ENCODE peak calls at places on chromosomes 5 and 9, in six cellular contexts. One of them, this sample, is unnamed. For H3K4me1, the result is how much of the 10 kb centered on the place peaks cover.

GRCh38 chr5:57495688-57496087 is 13.1 kb upstream of the ACTBL2 start:
- DNase-seq in body of pancreas: no peak
- DNase-seq in uterus: no peak
- DNase-seq in upper lobe of left lung: no peak
- DNase-seq in esophagus squamous epithelium: no peak
- DNase-seq in A549: no peak
- DNase-seq in this sample: no peak

GRCh38 chr5:168578506-168579205 is 512 bp downstream of the PANK3 start:
- DNase-seq in upper lobe of left lung: peak
- DNase-seq in esophagus squamous epithelium: peak
- DNase-seq in body of pancreas: no peak
- DNase-seq in A549: no peak
- DNase-seq in uterus: no peak
- DNase-seq in this sample: no peak

GRCh38 chr5:92518318-92518913 is 1062.6 kb downstream of the NR2F1-AS1 start:
- DNase-seq in esophagus squamous epithelium: no peak
- DNase-seq in A549: peak
- DNase-seq in body of pancreas: peak
- DNase-seq in upper lobe of left lung: no peak
- DNase-seq in uterus: no peak
- DNase-seq in this sample: no peak

GRCh38 chr5:125160787-125161502 is 414.5 kb upstream of the ZNF608 start:
- DNase-seq in uterus: no peak
- DNase-seq in A549: no peak
- DNase-seq in esophagus squamous epithelium: no peak
- DNase-seq in body of pancreas: no peak
- DNase-seq in upper lobe of left lung: no peak
- DNase-seq in this sample: no peak

GRCh38 chr9:2411459-2412215 is 209.9 kb upstream of the VLDLR start:
- DNase-seq in uterus: no peak
- DNase-seq in body of pancreas: no peak
- DNase-seq in upper lobe of left lung: no peak
- DNase-seq in A549: no peak
- DNase-seq in esophagus squamous epithelium: no peak
- DNase-seq in this sample: no peak

GRCh38 chr5:13211064-13211463 is 733.4 kb downstream of the DNAH5 start:
- DNase-seq in esophagus squamous epithelium: no peak
- DNase-seq in upper lobe of left lung: no peak
- DNase-seq in A549: no peak
- DNase-seq in body of pancreas: no peak
- DNase-seq in uterus: no peak
- DNase-seq in this sample: no peak

GRCh38 chr5:65760504-65761275 is 38.7 kb downstream of the NLN start:
- DNase-seq in esophagus squamous epithelium: no peak
- DNase-seq in uterus: no peak
- DNase-seq in upper lobe of left lung: no peak
- DNase-seq in body of pancreas: peak
- DNase-seq in A549: peak
- DNase-seq in this sample: no peak

GRCh38 chr5:139657363-139658321 is 9.5 kb downstream of the CXXC5 start:
- DNase-seq in body of pancreas: no peak
- DNase-seq in A549: no peak
- DNase-seq in uterus: no peak
- DNase-seq in esophagus squamous epithelium: no peak
- DNase-seq in upper lobe of left lung: peak
- DNase-seq in this sample: no peak

GRCh38 chr5:122311400-122311887 is 593 bp upstream of the SNCAIP start:
- DNase-seq in upper lobe of left lung: peak
- DNase-seq in esophagus squamous epithelium: no peak
- DNase-seq in uterus: peak
- DNase-seq in body of pancreas: peak
- DNase-seq in A549: no peak
- DNase-seq in this sample: no peak

GRCh38 chr5:131684051-131684450 is 49.0 kb upstream of the RAPGEF6 start:
- DNase-seq in esophagus squamous epithelium: no peak
- DNase-seq in body of pancreas: no peak
- DNase-seq in uterus: no peak
- DNase-seq in upper lobe of left lung: no peak
- DNase-seq in A549: no peak
- DNase-seq in this sample: no peak

GRCh38 chr9:36337865-36338264 is 62.2 kb downstream of the RNF38 start:
- DNase-seq in A549: no peak
- DNase-seq in esophagus squamous epithelium: no peak
- DNase-seq in upper lobe of left lung: no peak
- DNase-seq in body of pancreas: no peak
- DNase-seq in uterus: no peak
- DNase-seq in this sample: no peak

GRCh38 chr9:91315191-91315590 is 46.5 kb downstream of the AUH start:
- DNase-seq in body of pancreas: peak
- DNase-seq in uterus: no peak
- DNase-seq in upper lobe of left lung: no peak
- DNase-seq in A549: no peak
- DNase-seq in esophagus squamous epithelium: no peak
- DNase-seq in this sample: no peak

GRCh38 chr5:103808464-103809106 is 246.0 kb upstream of the NUDT12 start:
- DNase-seq in uterus: no peak
- DNase-seq in body of pancreas: peak
- DNase-seq in upper lobe of left lung: no peak
- DNase-seq in esophagus squamous epithelium: no peak
- DNase-seq in A549: peak
- DNase-seq in this sample: no peak

GRCh38 chr5:79014631-79015030 is 29.5 kb upstream of the ARSB start:
- DNase-seq in esophagus squamous epithelium: no peak
- DNase-seq in body of pancreas: no peak
- DNase-seq in uterus: no peak
- DNase-seq in A549: no peak
- DNase-seq in upper lobe of left lung: no peak
- DNase-seq in this sample: no peak

GRCh38 chr5:179867079-179867465 is 8.5 kb upstream of the MRNIP start:
- DNase-seq in A549: no peak
- DNase-seq in esophagus squamous epithelium: no peak
- DNase-seq in upper lobe of left lung: no peak
- DNase-seq in uterus: no peak
- DNase-seq in body of pancreas: no peak
- DNase-seq in this sample: no peak

GRCh38 chr9:89961616-89962341 is 357.0 kb downstream of the GADD45G start:
- DNase-seq in upper lobe of left lung: no peak
- DNase-seq in uterus: no peak
- DNase-seq in body of pancreas: no peak
- DNase-seq in esophagus squamous epithelium: no peak
- DNase-seq in A549: no peak
- DNase-seq in this sample: no peak

GRCh38 chr9:135501261-135502167 is 1.0 kb downstream of the MRPS2 start:
- DNase-seq in body of pancreas: no peak
- DNase-seq in uterus: no peak
- DNase-seq in esophagus squamous epithelium: no peak
- DNase-seq in upper lobe of left lung: peak
- DNase-seq in A549: peak
- DNase-seq in this sample: no peak

GRCh38 chr9:126853667-126854066 is 6.8 kb upstream of the ZBTB34 start:
- DNase-seq in body of pancreas: no peak
- DNase-seq in uterus: no peak
- DNase-seq in A549: no peak
- DNase-seq in esophagus squamous epithelium: no peak
- DNase-seq in upper lobe of left lung: no peak
- DNase-seq in this sample: no peak

GRCh38 chr9:136851941-136852663 is at the start of gene MAMDC4:
- DNase-seq in A549: no peak
- DNase-seq in esophagus squamous epithelium: no peak
- DNase-seq in uterus: no peak
- DNase-seq in upper lobe of left lung: peak
- DNase-seq in body of pancreas: peak
- DNase-seq in this sample: no peak
- TF ChIP-seq POLR2A in A549: no peak
- TF ChIP-seq POLR2A in esophagus squamous epithelium: no peak
- TF ChIP-seq POLR2A in uterus: no peak
- TF ChIP-seq POLR2A in upper lobe of left lung: no peak
- TF ChIP-seq POLR2A in body of pancreas: no peak
- TF ChIP-seq POLR2A in this sample: no peak

DNA sequence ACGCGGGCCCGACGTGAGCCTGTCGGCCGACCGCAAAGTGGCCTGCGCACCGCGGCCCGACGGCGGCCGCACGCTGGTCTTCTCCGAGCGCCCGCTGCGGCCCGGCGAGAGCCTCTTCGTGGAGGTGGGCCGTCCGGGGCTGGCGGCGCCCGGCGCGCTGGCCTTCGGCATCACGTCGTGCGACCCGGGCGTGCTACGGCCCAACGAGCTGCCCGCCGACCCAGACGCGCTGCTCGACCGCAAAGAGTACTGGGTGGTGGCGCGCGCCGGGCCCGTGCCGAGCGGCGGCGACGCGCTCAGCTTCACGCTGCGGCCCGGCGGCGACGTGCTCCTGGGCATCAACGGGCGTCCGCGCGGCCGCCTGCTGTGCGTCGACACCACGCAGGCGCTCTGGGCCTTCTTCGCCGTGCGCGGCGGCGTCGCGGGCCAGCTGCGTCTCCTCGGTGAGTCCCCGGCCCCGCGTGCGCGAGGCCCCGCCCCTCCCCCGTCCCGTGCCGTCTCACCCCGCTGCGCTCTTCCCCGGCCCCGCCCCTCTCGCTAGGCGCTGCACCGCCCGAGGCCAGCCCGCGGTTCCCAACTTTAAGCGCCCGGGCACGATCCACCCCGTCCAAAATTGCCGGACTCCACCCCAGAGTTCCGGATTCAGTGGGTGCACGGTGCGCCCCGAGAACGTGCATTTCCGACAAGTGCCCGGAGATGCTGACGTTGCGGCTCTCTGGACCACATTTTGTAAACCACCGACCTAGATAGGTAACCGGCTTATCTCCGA is 42.8 kb downstream of the NEURL1B start:
- DNase-seq in body of pancreas: no peak
- DNase-seq in esophagus squamous epithelium: no peak
- DNase-seq in uterus: no peak
- DNase-seq in A549: no peak
- DNase-seq in upper lobe of left lung: peak
- DNase-seq in this sample: no peak
- H3K27ac ChIP-seq in body of pancreas: no peak
- H3K27ac ChIP-seq in esophagus squamous epithelium: no peak
- H3K27ac ChIP-seq in uterus: no peak
- H3K27ac ChIP-seq in A549: no peak
- H3K27ac ChIP-seq in upper lobe of left lung: no peak
- H3K27ac ChIP-seq in this sample: no peak

GRCh38 chr9:133060417-133060841 is 1.4 kb upstream of the CEL start:
- DNase-seq in body of pancreas: no peak
- DNase-seq in A549: no peak
- DNase-seq in upper lobe of left lung: no peak
- DNase-seq in esophagus squamous epithelium: no peak
- DNase-seq in uterus: no peak
- DNase-seq in this sample: no peak
- H3K4me1 ChIP-seq in body of pancreas: half or more
- H3K4me1 ChIP-seq in A549: under half
- H3K4me1 ChIP-seq in upper lobe of left lung: under half
- H3K4me1 ChIP-seq in esophagus squamous epithelium: half or more
- H3K4me1 ChIP-seq in uterus: under half
- H3K4me1 ChIP-seq in this sample: under half

GRCh38 chr5:15499528-15500325 is at the start of gene FBXL7:
- DNase-seq in esophagus squamous epithelium: no peak
- DNase-seq in body of pancreas: peak
- DNase-seq in upper lobe of left lung: peak
- DNase-seq in A549: peak
- DNase-seq in uterus: peak
- DNase-seq in this sample: no peak
- TF ChIP-seq POLR2A in esophagus squamous epithelium: no peak
- TF ChIP-seq POLR2A in body of pancreas: no peak
- TF ChIP-seq POLR2A in upper lobe of left lung: no peak
- TF ChIP-seq POLR2A in A549: peak
- TF ChIP-seq POLR2A in uterus: peak
- TF ChIP-seq POLR2A in this sample: no peak

GRCh38 chr9:14731294-14731981 is 8.9 kb upstream of the CER1 start:
- DNase-seq in esophagus squamous epithelium: no peak
- DNase-seq in uterus: no peak
- DNase-seq in body of pancreas: no peak
- DNase-seq in upper lobe of left lung: no peak
- DNase-seq in A549: no peak
- DNase-seq in this sample: no peak

GRCh38 chr9:14733130-14733529 is 10.6 kb upstream of the CER1 start:
- DNase-seq in upper lobe of left lung: no peak
- DNase-seq in body of pancreas: no peak
- DNase-seq in A549: no peak
- DNase-seq in uterus: no peak
- DNase-seq in esophagus squamous epithelium: no peak
- DNase-seq in this sample: no peak

DNA sequence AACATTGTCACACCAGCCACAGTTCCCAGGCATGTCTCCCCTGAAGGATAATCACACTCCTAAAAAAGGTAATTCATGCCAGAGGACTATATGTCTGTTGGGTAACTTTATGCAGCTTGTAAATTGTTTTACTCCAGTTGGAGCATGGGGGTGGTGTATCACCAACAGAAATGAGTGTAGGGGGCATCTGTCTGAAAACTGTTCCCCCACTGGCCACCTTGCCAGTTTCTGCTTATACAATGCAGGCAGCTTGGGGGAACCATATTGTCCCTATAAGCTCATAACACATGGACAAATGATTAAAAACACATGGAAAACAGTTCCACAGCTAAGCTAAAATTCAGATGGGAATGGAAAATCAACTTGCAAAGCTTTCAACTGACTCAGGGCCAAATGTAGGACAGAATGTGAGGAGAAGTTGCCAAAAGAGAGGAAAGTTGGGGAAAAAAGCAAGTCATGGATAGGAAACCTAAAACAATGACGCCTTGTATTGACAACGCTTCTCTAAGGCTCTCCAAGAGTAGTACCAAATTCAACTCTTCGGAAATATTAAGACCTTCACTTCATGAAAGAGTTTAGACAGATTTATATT is 7.9 kb upstream of the CER1 start:
- DNase-seq in esophagus squamous epithelium: no peak
- DNase-seq in body of pancreas: no peak
- DNase-seq in A549: no peak
- DNase-seq in uterus: no peak
- DNase-seq in upper lobe of left lung: no peak
- DNase-seq in this sample: no peak
- H3K27ac ChIP-seq in esophagus squamous epithelium: no peak
- H3K27ac ChIP-seq in body of pancreas: no peak
- H3K27ac ChIP-seq in A549: no peak
- H3K27ac ChIP-seq in uterus: no peak
- H3K27ac ChIP-seq in upper lobe of left lung: no peak
- H3K27ac ChIP-seq in this sample: no peak

GRCh38 chr5:72307968-72308852 is 11.8 kb downstream of the MRPS27 start:
- DNase-seq in body of pancreas: peak
- DNase-seq in upper lobe of left lung: peak
- DNase-seq in uterus: peak
- DNase-seq in A549: peak
- DNase-seq in esophagus squamous epithelium: peak
- DNase-seq in this sample: peak
- H3K4me1 ChIP-seq in body of pancreas: under half
- H3K4me1 ChIP-seq in upper lobe of left lung: under half
- H3K4me1 ChIP-seq in uterus: under half
- H3K4me1 ChIP-seq in A549: under half
- H3K4me1 ChIP-seq in esophagus squamous epithelium: under half
- H3K4me1 ChIP-seq in this sample: under half